ENCODE peak calls at places on chromosome 19, in five cellular contexts. K is AG09319, J is aorta, A is heart right ventricle, M is WTC11. Y is an unnamed sample.

GRCh38 chr19:21423057-21424041 is 26.4 kb downstream of the ZNF493 start:
- DNase-seq in A (no peak), K (no peak), J (no peak), M (no peak), Y (no peak)

GRCh38 chr19:42176990-42177685 is 40.3 kb downstream of the DEDD2 start:
- DNase-seq in J (peak; percentile 92), M (peak; percentile 85), K (peak; percentile 25), A (peak; percentile 48), Y (peak; percentile 87)

GRCh38 chr19:49264258-49264657 is 60.7 kb downstream of the SLC6A16 start:
- DNase-seq in K (no peak), M (no peak), J (no peak), A (no peak), Y (no peak)

GRCh38 chr19:15379996-15380647 is 535 bp upstream of the AKAP8 start:
- DNase-seq in K (no peak), A (peak; percentile 49), M (peak; percentile 78), J (no peak), Y (peak; percentile 67)

GRCh38 chr19:54517483-54517882 is 14.9 kb downstream of the LAIR2 start:
- DNase-seq in K (no peak), A (peak; percentile 48), M (peak; percentile 63), J (no peak), Y (peak; percentile 52)

GRCh38 chr19:7905298-7905697 is 1.6 kb downstream of the MAP2K7 start:
- DNase-seq in J (no peak), A (no peak), M (no peak), K (no peak), Y (peak; percentile 13)

GRCh38 chr19:1850809-1851544 is 2.7 kb upstream of the REXO1 start:
- DNase-seq in M (no peak), J (no peak), K (no peak), A (no peak), Y (no peak)

GRCh38 chr19:3190921-3191805 is 5.4 kb downstream of the NCLN start:
- DNase-seq in J (peak; percentile 79), M (no peak), A (no peak), K (no peak), Y (peak; percentile 29)

GRCh38 chr19:11378319-11379189 is 4.1 kb downstream of the SWSAP1 start:
- DNase-seq in K (no peak), A (peak; percentile 43), M (peak; percentile 77), J (no peak), Y (peak; percentile 51)

GRCh38 chr19:6616011-6616410 is 25.1 kb upstream of the CD70 start:
- DNase-seq in A (no peak), J (no peak), M (no peak), K (no peak), Y (no peak)

GRCh38 chr19:48250290-48251025 is 5.3 kb downstream of the CARD8 start:
- DNase-seq in J (no peak), M (no peak), A (no peak), K (no peak), Y (no peak)